ENCODE peak calls at places on chromosomes 13 and 19, in five cellular contexts. One of them, this sample, is unnamed.

GRCh38 chr13:111280666-111281577 is 39.5 kb upstream of the TEX29 start:
- DNase-seq in IMR-90: peak; percentile 86
- DNase-seq in A549: no peak
- DNase-seq in ovary: no peak
- DNase-seq in stomach: no peak
- DNase-seq in this sample: no peak

GRCh38 chr13:94198666-94199065 is 280.8 kb downstream of the DCT start:
- DNase-seq in IMR-90: no peak
- DNase-seq in A549: no peak
- DNase-seq in ovary: no peak
- DNase-seq in stomach: no peak
- DNase-seq in this sample: no peak

GRCh38 chr13:107866666-107867623 is 348.4 kb downstream of the LIG4 start:
- DNase-seq in IMR-90: peak; percentile 66
- DNase-seq in A549: no peak
- DNase-seq in ovary: no peak
- DNase-seq in stomach: no peak
- DNase-seq in this sample: no peak

GRCh38 chr13:62483774-62484173 is 1068.1 kb upstream of the PCDH20 start:
- DNase-seq in IMR-90: peak; percentile 7
- DNase-seq in A549: no peak
- DNase-seq in ovary: no peak
- DNase-seq in stomach: no peak
- DNase-seq in this sample: no peak

GRCh38 chr13:98563071-98563470 is 13.8 kb downstream of the STK24 start:
- DNase-seq in IMR-90: no peak
- DNase-seq in A549: no peak
- DNase-seq in ovary: no peak
- DNase-seq in stomach: no peak
- DNase-seq in this sample: no peak

GRCh38 chr13:43865892-43866291 is 13.6 kb downstream of the CCDC122 start:
- DNase-seq in IMR-90: peak; percentile 87
- DNase-seq in A549: peak; percentile 35
- DNase-seq in ovary: no peak
- DNase-seq in stomach: no peak
- DNase-seq in this sample: no peak

GRCh38 chr19:49638360-49638759 is 1.6 kb downstream of the RRAS start:
- DNase-seq in IMR-90: no peak
- DNase-seq in A549: peak; percentile 49
- DNase-seq in ovary: peak; percentile 53
- DNase-seq in stomach: no peak
- DNase-seq in this sample: peak; percentile 32

GRCh38 chr19:36638862-36639510 is 27.7 kb downstream of the ZNF461 start:
- DNase-seq in IMR-90: no peak
- DNase-seq in A549: peak; percentile 48
- DNase-seq in ovary: no peak
- DNase-seq in stomach: no peak
- DNase-seq in this sample: no peak

GRCh38 chr19:15025237-15025636 is 24.0 kb upstream of the CASP14 start:
- DNase-seq in IMR-90: no peak
- DNase-seq in A549: peak; percentile 23
- DNase-seq in ovary: no peak
- DNase-seq in stomach: no peak
- DNase-seq in this sample: no peak

GRCh38 chr13:53920916-53921315 is 892.3 kb downstream of the OLFM4 start:
- DNase-seq in IMR-90: no peak
- DNase-seq in A549: no peak
- DNase-seq in ovary: no peak
- DNase-seq in stomach: no peak
- DNase-seq in this sample: no peak

GRCh38 chr13:44281252-44282000 is 92.2 kb upstream of the SERP2 start:
- DNase-seq in IMR-90: no peak
- DNase-seq in A549: no peak
- DNase-seq in ovary: no peak
- DNase-seq in stomach: peak; percentile 47
- DNase-seq in this sample: no peak

GRCh38 chr13:100423375-100423774 is 165.2 kb downstream of the GGACT start:
- DNase-seq in IMR-90: peak; percentile 56
- DNase-seq in A549: no peak
- DNase-seq in ovary: no peak
- DNase-seq in stomach: no peak
- DNase-seq in this sample: no peak

GRCh38 chr13:51935326-51936171 is 73.8 kb downstream of the CCDC70 start:
- DNase-seq in IMR-90: no peak
- DNase-seq in A549: peak; percentile 29
- DNase-seq in ovary: no peak
- DNase-seq in stomach: peak; percentile 59
- DNase-seq in this sample: peak; percentile 54

DNA sequence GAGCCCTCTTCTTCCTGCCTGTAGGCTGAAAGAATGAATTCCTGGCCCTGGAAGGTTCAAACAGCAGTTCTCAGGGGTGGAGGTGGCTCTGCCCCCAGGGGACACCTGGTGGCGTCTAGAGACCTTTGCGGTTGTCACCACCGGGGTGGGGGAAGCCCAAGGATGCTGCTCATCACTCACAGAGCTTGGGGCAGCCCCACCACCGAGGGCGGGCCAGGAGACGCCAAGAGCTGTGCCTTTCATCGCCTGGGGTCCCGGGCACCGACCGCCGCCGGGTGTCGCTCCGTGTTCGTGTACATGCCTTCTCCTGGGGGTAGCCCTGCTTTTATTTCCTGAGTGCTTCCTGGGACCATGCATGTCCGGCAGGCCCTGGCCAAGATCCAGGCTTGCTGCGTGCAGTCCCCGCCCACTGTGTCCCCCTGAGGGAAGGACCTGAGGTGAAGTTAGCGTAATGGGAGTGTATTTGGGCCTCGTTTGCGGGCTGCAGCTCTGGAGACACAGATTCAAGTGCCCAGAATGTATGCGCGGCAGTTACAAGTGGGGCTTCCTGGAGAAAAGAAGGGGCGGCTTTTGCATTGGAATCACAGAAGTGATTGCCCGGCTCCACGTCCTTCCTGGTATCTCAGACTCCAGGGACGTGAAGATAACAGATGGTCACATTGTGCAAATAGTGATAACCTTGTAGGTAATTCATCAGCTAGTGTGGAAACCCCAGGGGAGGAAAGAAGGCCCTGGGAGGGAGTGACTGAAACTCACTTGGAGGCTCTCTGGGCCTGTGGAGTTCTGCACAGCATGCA is 7.8 kb downstream of the DOT1L start:
- DNase-seq in IMR-90: peak; percentile 36
- DNase-seq in A549: no peak
- DNase-seq in ovary: no peak
- DNase-seq in stomach: peak; percentile 39
- DNase-seq in this sample: peak; percentile 62
- TF ChIP-seq POLR2A in IMR-90: no peak
- TF ChIP-seq POLR2A in A549: no peak
- TF ChIP-seq POLR2A in ovary: no peak
- TF ChIP-seq POLR2A in stomach: no peak
- TF ChIP-seq POLR2A in this sample: no peak

GRCh38 chr13:97116754-97117153 is 105.4 kb upstream of the MBNL2 start:
- DNase-seq in IMR-90: peak; percentile 65
- DNase-seq in A549: no peak
- DNase-seq in ovary: no peak
- DNase-seq in stomach: no peak
- DNase-seq in this sample: no peak
- H3K27ac ChIP-seq in IMR-90: no peak overlapping the region
- H3K27ac ChIP-seq in A549: peak overlapping the region; percentile 18
- H3K27ac ChIP-seq in ovary: no peak overlapping the region
- H3K27ac ChIP-seq in stomach: peak overlapping the region; percentile 41
- H3K27ac ChIP-seq in this sample: peak overlapping the region; percentile 81

DNA sequence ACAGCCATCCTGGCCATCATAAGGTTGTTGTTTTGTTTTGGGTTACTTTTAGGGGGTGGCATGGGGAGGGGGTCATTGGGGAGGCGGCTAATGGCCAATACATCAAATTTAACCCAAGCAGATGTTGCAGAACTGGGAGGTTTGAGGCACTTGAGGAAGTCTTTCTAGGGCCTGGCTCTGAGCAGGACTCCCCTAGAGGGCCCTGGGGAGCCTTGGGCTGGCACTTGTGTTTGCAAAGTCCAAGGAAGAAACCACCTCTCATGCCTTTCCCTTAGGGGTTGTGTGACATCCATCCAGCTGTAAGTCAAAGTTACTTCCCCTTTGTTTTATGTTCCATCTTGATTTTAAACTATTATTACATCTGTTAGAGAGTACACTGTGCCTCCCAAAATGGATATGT is 160.0 kb downstream of the KATNAL1 start:
- DNase-seq in IMR-90: no peak
- DNase-seq in A549: no peak
- DNase-seq in ovary: no peak
- DNase-seq in stomach: no peak
- DNase-seq in this sample: no peak
- TF ChIP-seq CTCF in IMR-90: no peak
- TF ChIP-seq CTCF in A549: no peak
- TF ChIP-seq CTCF in ovary: no peak
- TF ChIP-seq CTCF in stomach: no peak
- TF ChIP-seq CTCF in this sample: no peak

GRCh38 chr19:54464624-54465266 is 1.2 kb upstream of the LENG9 start:
- DNase-seq in IMR-90: peak; percentile 63
- DNase-seq in A549: peak; percentile 95
- DNase-seq in ovary: peak; percentile 83
- DNase-seq in stomach: peak; percentile 95
- DNase-seq in this sample: peak; percentile 95
- TF ChIP-seq POLR2A in IMR-90: no peak
- TF ChIP-seq POLR2A in A549: peak; percentile 63
- TF ChIP-seq POLR2A in ovary: peak; percentile 27
- TF ChIP-seq POLR2A in stomach: no peak
- TF ChIP-seq POLR2A in this sample: peak; percentile 69

GRCh38 chr19:6494438-6495036 is 7.6 kb downstream of the TUBB4A start:
- DNase-seq in IMR-90: no peak
- DNase-seq in A549: no peak
- DNase-seq in ovary: no peak
- DNase-seq in stomach: no peak
- DNase-seq in this sample: no peak

GRCh38 chr19:6489278-6490061 is 7.9 kb upstream of the DENND1C start:
- DNase-seq in IMR-90: no peak
- DNase-seq in A549: no peak
- DNase-seq in ovary: no peak
- DNase-seq in stomach: no peak
- DNase-seq in this sample: no peak

GRCh38 chr19:6484831-6485230 is 3.2 kb upstream of the DENND1C start:
- DNase-seq in IMR-90: no peak
- DNase-seq in A549: no peak
- DNase-seq in ovary: no peak
- DNase-seq in stomach: no peak
- DNase-seq in this sample: no peak

GRCh38 chr19:6491802-6492592 is 10.1 kb downstream of the TUBB4A start:
- DNase-seq in IMR-90: no peak
- DNase-seq in A549: no peak
- DNase-seq in ovary: no peak
- DNase-seq in stomach: no peak
- DNase-seq in this sample: no peak

DNA sequence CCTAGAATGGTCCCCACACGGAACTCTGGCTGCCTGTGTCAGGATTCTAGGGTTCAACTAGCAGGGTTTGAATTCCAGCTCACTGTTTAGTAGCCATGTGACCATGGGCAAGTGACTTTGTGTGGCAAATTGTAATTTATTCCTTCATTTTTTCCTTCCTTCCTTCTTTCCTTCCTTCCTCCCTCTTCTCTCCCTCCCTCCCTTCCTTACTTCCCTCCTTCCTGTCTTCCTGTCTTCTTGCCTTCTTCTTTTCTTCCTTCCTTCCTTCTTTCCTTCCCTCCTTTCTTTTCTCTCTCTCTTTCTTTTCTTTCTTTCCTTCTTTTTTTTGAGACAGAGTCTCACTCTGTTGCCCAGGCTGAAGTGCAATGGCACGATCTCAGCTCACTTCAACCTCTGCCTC is 8.5 kb upstream of the DENND1C start:
- DNase-seq in IMR-90: no peak
- DNase-seq in A549: no peak
- DNase-seq in ovary: no peak
- DNase-seq in stomach: no peak
- DNase-seq in this sample: no peak
- H3K27ac ChIP-seq in IMR-90: no peak overlapping the region
- H3K27ac ChIP-seq in A549: no peak overlapping the region
- H3K27ac ChIP-seq in ovary: no peak overlapping the region
- H3K27ac ChIP-seq in stomach: no peak overlapping the region
- H3K27ac ChIP-seq in this sample: no peak overlapping the region

GRCh38 chr19:45682117-45682516 is 9.6 kb downstream of the SNRPD2 start:
- DNase-seq in IMR-90: no peak
- DNase-seq in A549: no peak
- DNase-seq in ovary: no peak
- DNase-seq in stomach: no peak
- DNase-seq in this sample: no peak

GRCh38 chr19:45682908-45683307 is 8.8 kb downstream of the SNRPD2 start:
- DNase-seq in IMR-90: no peak
- DNase-seq in A549: no peak
- DNase-seq in ovary: no peak
- DNase-seq in stomach: no peak
- DNase-seq in this sample: no peak

GRCh38 chr19:45681391-45682015 is 10.2 kb downstream of the SNRPD2 start:
- DNase-seq in IMR-90: peak; percentile 69
- DNase-seq in A549: peak; percentile 92
- DNase-seq in ovary: peak; percentile 73
- DNase-seq in stomach: peak; percentile 95
- DNase-seq in this sample: peak; percentile 93

GRCh38 chr19:45676851-45677263 is 8.8 kb downstream of the GIPR start:
- DNase-seq in IMR-90: no peak
- DNase-seq in A549: no peak
- DNase-seq in ovary: no peak
- DNase-seq in stomach: peak; percentile 49
- DNase-seq in this sample: peak; percentile 56

GRCh38 chr19:45677351-45678230 is 9.6 kb downstream of the GIPR start:
- DNase-seq in IMR-90: peak; percentile 62
- DNase-seq in A549: peak; percentile 97
- DNase-seq in ovary: peak; percentile 41
- DNase-seq in stomach: peak; percentile 97
- DNase-seq in this sample: peak; percentile 95
- TF ChIP-seq CTCF in IMR-90: no peak
- TF ChIP-seq CTCF in A549: peak; percentile 21
- TF ChIP-seq CTCF in ovary: no peak
- TF ChIP-seq CTCF in stomach: no peak
- TF ChIP-seq CTCF in this sample: no peak